ENCODE peak calls at places on chromosomes 5 and 9, in four cellular contexts. V is posterior cingulate gyrus, W is neural crest cell, A is HTR-8/SVneo. D is an unnamed sample.

GRCh38 chr5:87116821-87117512 is 150.7 kb upstream of the RASA1 start:
- DNase-seq in V (no peak), W (no peak), A (no peak), D (no peak)

GRCh38 chr9:89422151-89422918 is 75.6 kb downstream of the SEMA4D start:
- DNase-seq in V (no peak), W (no peak), A (peak; percentile 45), D (no peak)

GRCh38 chr5:139808481-139809330 is 13.1 kb downstream of the PSD2 start:
- DNase-seq in V (no peak), W (peak; percentile 47), A (no peak), D (no peak)

GRCh38 chr5:36158144-36158543 is 6.2 kb downstream of the SKP2 start:
- DNase-seq in V (no peak), W (no peak), A (no peak), D (no peak)

GRCh38 chr5:79471556-79471955 is 42.4 kb downstream of the HOMER1 start:
- DNase-seq in V (no peak), W (no peak), A (no peak), D (no peak)

GRCh38 chr9:25691786-25692185 is 13.5 kb upstream of the TUSC1 start:
- DNase-seq in V (no peak), W (no peak), A (no peak), D (no peak)

GRCh38 chr5:95081500-95082355 is 203.2 kb downstream of the MCTP1 start:
- DNase-seq in V (no peak), W (no peak), A (peak; percentile 28), D (no peak)

GRCh38 chr5:119357815-119358559 is 2.2 kb downstream of the TNFAIP8 start:
- DNase-seq in V (no peak), W (no peak), A (no peak), D (no peak)

GRCh38 chr9:114016101-114016500 is 62.0 kb downstream of the AMBP start:
- DNase-seq in V (peak; percentile 1), W (no peak), A (no peak), D (no peak)

GRCh38 chr5:180291943-180292831 is at the start of gene MAPK9:
- DNase-seq in V (peak; percentile 90), W (peak; percentile 75), A (peak; percentile 86), D (peak; percentile 54)